ENCODE peak calls at places on chromosomes 6 and 20, in nine cellular contexts. Q is breast epithelium, O is adrenal gland, S is PC-9, T is fibroblast of pulmonary artery, I is left ventricle myocardium inferior, U is mammary epithelial cell, L is epithelial cell of esophagus, M is cardiac fibroblast. V is an unnamed sample.

GRCh38 chr6:158018851-158019361 is 37.2 kb downstream of the SYNJ2 start:
- DNase-seq in Q (no peak), O (peak), S (no peak), T (peak), I (peak), U (no peak), L (no peak), M (peak), V (peak)

GRCh38 chr6:88810089-88810488 is 153.3 kb downstream of the RNGTT start:
- DNase-seq in Q (no peak), O (no peak), S (no peak), T (no peak), I (no peak), U (no peak), L (no peak), M (no peak), V (no peak)

GRCh38 chr6:97218912-97219311 is 64.1 kb downstream of the MMS22L start:
- DNase-seq in Q (no peak), O (no peak), S (no peak), T (no peak), I (no peak), U (no peak), L (no peak), M (no peak), V (no peak)

GRCh38 chr20:40849456-40849855 is 160.4 kb upstream of the MAFB start:
- DNase-seq in Q (no peak), O (no peak), S (no peak), T (no peak), I (no peak), U (no peak), L (no peak), M (no peak), V (no peak)

GRCh38 chr6:158799051-158799792 is 19.9 kb downstream of the EZR start:
- DNase-seq in Q (no peak), O (peak), S (no peak), T (peak), I (no peak), U (no peak), L (peak), M (peak), V (peak)

GRCh38 chr6:193773-194310 is 98.4 kb upstream of the DUSP22 start:
- DNase-seq in Q (no peak), O (no peak), S (no peak), T (no peak), I (no peak), U (no peak), L (no peak), M (no peak), V (no peak)

GRCh38 chr20:18692453-18692852 is 104.6 kb downstream of the DTD1 start:
- DNase-seq in Q (no peak), O (peak), S (no peak), T (no peak), I (no peak), U (no peak), L (peak), M (peak), V (no peak)

GRCh38 chr20:31824554-31825313 is 5.6 kb downstream of the MYLK2 start:
- DNase-seq in Q (no peak), O (no peak), S (no peak), T (no peak), I (no peak), U (no peak), L (no peak), M (no peak), V (no peak)

GRCh38 chr6:158631678-158632537 is 12.6 kb downstream of the DYNLT1 start:
- DNase-seq in Q (no peak), O (peak), S (peak), T (peak), I (peak), U (peak), L (peak), M (peak), V (no peak)

GRCh38 chr6:38852215-38852614 is 137.1 kb downstream of the DNAH8 start:
- DNase-seq in Q (no peak), O (no peak), S (no peak), T (no peak), I (no peak), U (no peak), L (no peak), M (no peak), V (no peak)

GRCh38 chr6:74826318-74826717 is 379.5 kb downstream of the COL12A1 start:
- DNase-seq in Q (no peak), O (no peak), S (no peak), T (no peak), I (no peak), U (no peak), L (no peak), M (peak), V (no peak)

GRCh38 chr6:31922942-31923341 is 4.6 kb upstream of the C2 start:
- DNase-seq in Q (no peak), O (no peak), S (no peak), T (peak), I (no peak), U (no peak), L (no peak), M (no peak), V (no peak)

GRCh38 chr20:38800882-38801281 is 4.6 kb upstream of the PPP1R16B start:
- DNase-seq in Q (no peak), O (no peak), S (no peak), T (no peak), I (no peak), U (no peak), L (no peak), M (no peak), V (no peak)

GRCh38 chr20:54680872-54681297 is 205.5 kb downstream of the DOK5 start:
- DNase-seq in Q (no peak), O (peak), S (peak), T (peak), I (no peak), U (peak), L (peak), M (peak), V (peak)

GRCh38 chr6:25689966-25690365 is 38.0 kb downstream of the SCGN start:
- DNase-seq in Q (no peak), O (no peak), S (no peak), T (no peak), I (no peak), U (peak), L (peak), M (no peak), V (no peak)

GRCh38 chr6:20706293-20707165 is 172.3 kb downstream of the CDKAL1 start:
- DNase-seq in Q (no peak), O (no peak), S (no peak), T (peak), I (no peak), U (peak), L (peak), M (peak), V (no peak)

GRCh38 chr6:44674226-44675155 is 287.0 kb downstream of the CDC5L start:
- DNase-seq in Q (no peak), O (no peak), S (peak), T (no peak), I (no peak), U (peak), L (peak), M (no peak), V (no peak)

GRCh38 chr20:21229163-21229562 is 74.0 kb upstream of the XRN2 start:
- DNase-seq in Q (no peak), O (peak), S (no peak), T (no peak), I (no peak), U (no peak), L (peak), M (peak), V (no peak)

GRCh38 chr20:39040116-39040515 is 78.0 kb downstream of the DHX35 start:
- DNase-seq in Q (no peak), O (no peak), S (no peak), T (no peak), I (no peak), U (no peak), L (no peak), M (no peak), V (no peak)

GRCh38 chr6:17881085-17881883 is 106.2 kb downstream of the KIF13A start:
- DNase-seq in Q (no peak), O (no peak), S (no peak), T (no peak), I (peak), U (no peak), L (no peak), M (no peak), V (no peak)

GRCh38 chr20:40651121-40651520 is 37.9 kb downstream of the MAFB start:
- DNase-seq in Q (no peak), O (no peak), S (no peak), T (peak), I (no peak), U (peak), L (peak), M (peak), V (no peak)

GRCh38 chr6:138417493-138418117 is 13.6 kb downstream of the HEBP2 start:
- DNase-seq in Q (no peak), O (no peak), S (no peak), T (no peak), I (no peak), U (no peak), L (no peak), M (no peak), V (no peak)

GRCh38 chr6:118468682-118469465 is 79.2 kb upstream of the PLN start:
- DNase-seq in Q (no peak), O (peak), S (no peak), T (peak), I (no peak), U (peak), L (peak), M (peak), V (no peak)

GRCh38 chr6:134495203-134495892 is 177.4 kb upstream of the SGK1 start:
- DNase-seq in Q (no peak), O (no peak), S (no peak), T (no peak), I (no peak), U (no peak), L (no peak), M (no peak), V (no peak)

GRCh38 chr6:37288247-37288646 is 30.3 kb upstream of the TMEM217 start:
- DNase-seq in Q (no peak), O (peak), S (no peak), T (no peak), I (no peak), U (no peak), L (no peak), M (no peak), V (no peak)

GRCh38 chr20:15236812-15237211 is 899.4 kb upstream of the FLRT3 start:
- DNase-seq in Q (no peak), O (peak), S (peak), T (peak), I (no peak), U (peak), L (peak), M (peak), V (peak)

GRCh38 chr6:72894091-72894490 is 272.2 kb downstream of the KCNQ5 start:
- DNase-seq in Q (no peak), O (no peak), S (no peak), T (no peak), I (no peak), U (peak), L (peak), M (no peak), V (no peak)

GRCh38 chr6:107811591-107812218 is 12.4 kb downstream of the SCML4 start:
- DNase-seq in Q (no peak), O (no peak), S (no peak), T (peak), I (no peak), U (peak), L (peak), M (peak), V (no peak)

GRCh38 chr6:32967151-32968091 is 973 bp upstream of the BRD2 start:
- DNase-seq in Q (no peak), O (no peak), S (peak), T (peak), I (no peak), U (peak), L (peak), M (peak), V (no peak)

GRCh38 chr6:168404560-168404959 is 36.4 kb upstream of the SMOC2 start:
- DNase-seq in Q (no peak), O (no peak), S (no peak), T (no peak), I (no peak), U (no peak), L (no peak), M (no peak), V (no peak)

GRCh38 chr20:31981784-31982183 is 13.8 kb downstream of the XKR7 start:
- DNase-seq in Q (no peak), O (no peak), S (no peak), T (no peak), I (no peak), U (no peak), L (no peak), M (no peak), V (no peak)

GRCh38 chr20:2871555-2872303 is 1.6 kb upstream of the PTPRA start:
- DNase-seq in Q (no peak), O (no peak), S (no peak), T (no peak), I (no peak), U (no peak), L (no peak), M (peak), V (no peak)

GRCh38 chr20:56924976-56925695 is 296.0 kb downstream of the TFAP2C start:
- DNase-seq in Q (no peak), O (no peak), S (no peak), T (no peak), I (no peak), U (no peak), L (peak), M (no peak), V (no peak)

DNA sequence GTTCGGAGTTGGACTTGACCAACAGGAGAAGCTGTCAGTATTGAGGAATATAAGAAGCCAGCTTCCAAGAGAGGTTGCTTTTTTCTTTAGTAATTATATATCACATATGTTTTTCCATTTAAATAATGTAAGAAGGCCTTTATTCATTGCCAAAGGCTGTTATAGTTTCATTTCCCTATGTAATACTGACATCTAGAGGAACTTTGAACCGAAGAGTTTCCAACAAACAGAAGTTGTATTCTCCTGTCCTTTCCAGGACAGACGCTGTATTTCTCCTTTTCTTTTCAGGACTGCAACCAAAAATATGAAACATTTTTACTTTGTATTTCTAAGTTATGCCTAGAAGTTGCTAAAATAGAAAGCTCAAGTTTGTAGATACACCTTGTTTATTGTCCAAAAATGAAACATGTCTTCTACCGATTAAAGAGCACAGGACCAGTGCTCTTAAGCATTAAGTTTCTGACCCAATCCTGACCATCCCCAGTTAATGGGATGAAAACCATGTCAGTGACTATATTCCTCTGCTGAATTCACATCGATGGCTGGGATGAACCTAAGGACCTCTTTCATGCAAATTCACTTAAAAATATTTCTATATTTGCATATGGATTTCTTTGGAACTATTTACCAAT is 55.1 kb downstream of the MYLK4 start:
- DNase-seq in Q (no peak), O (no peak), S (no peak), T (peak), I (no peak), U (peak), L (peak), M (peak), V (no peak)
- TF ChIP-seq CTCF in Q (peak), O (peak), S (peak), T (peak), I (peak), U (peak), L (peak), M (peak), V (peak)

GRCh38 chr6:156791261-156791850 is 14.2 kb downstream of the ARID1B start:
- DNase-seq in Q (no peak), O (no peak), S (no peak), T (peak), I (no peak), U (peak), L (peak), M (peak), V (peak)
- H3K4me3 ChIP-seq in Q (no peak), O (no peak), S (no peak), T (no peak), I (peak), U (peak), L (no peak), M (no peak), V (no peak)

GRCh38 chr6:142329486-142330113 is 27.8 kb downstream of the ADGRG6 start:
- DNase-seq in Q (no peak), O (no peak), S (no peak), T (no peak), I (no peak), U (no peak), L (peak), M (no peak), V (no peak)

GRCh38 chr6:142333431-142333830 is 31.6 kb downstream of the ADGRG6 start:
- DNase-seq in Q (no peak), O (no peak), S (no peak), T (no peak), I (no peak), U (no peak), L (no peak), M (no peak), V (no peak)

GRCh38 chr6:142331075-142331551 is 29.3 kb downstream of the ADGRG6 start:
- DNase-seq in Q (no peak), O (no peak), S (no peak), T (peak), I (no peak), U (peak), L (peak), M (peak), V (no peak)

GRCh38 chr6:142332393-142333080 is 30.7 kb downstream of the ADGRG6 start:
- DNase-seq in Q (no peak), O (no peak), S (no peak), T (no peak), I (no peak), U (no peak), L (no peak), M (no peak), V (no peak)

DNA sequence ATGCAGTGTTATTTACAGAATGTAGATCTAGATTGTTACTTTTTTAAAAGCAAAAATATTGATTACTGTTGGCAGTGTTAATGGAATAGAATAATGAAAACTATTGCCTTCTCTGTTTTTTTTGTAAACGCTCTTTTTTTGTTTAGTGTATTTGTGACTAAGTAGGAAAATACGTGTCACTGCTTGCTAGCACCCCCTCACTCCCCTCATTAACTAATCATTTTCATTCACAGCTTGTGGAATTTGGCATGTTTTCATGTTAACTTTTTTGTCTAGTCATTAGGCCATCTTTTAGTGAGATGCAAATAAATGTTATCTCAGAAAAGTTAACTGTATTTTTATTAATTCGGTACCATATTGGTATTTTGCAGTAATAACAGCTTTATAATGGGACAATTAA is 29.8 kb downstream of the ADGRG6 start:
- DNase-seq in Q (no peak), O (no peak), S (no peak), T (no peak), I (no peak), U (no peak), L (peak), M (no peak), V (no peak)
- TF ChIP-seq CTCF in Q (no peak), O (no peak), S (no peak), T (no peak), I (no peak), U (no peak), L (no peak), M (no peak), V (no peak)

GRCh38 chr6:149483302-149483701 is 1.5 kb downstream of the ZC3H12D start:
- DNase-seq in Q (no peak), O (no peak), S (no peak), T (no peak), I (no peak), U (no peak), L (no peak), M (no peak), V (no peak)
- H3K4me3 ChIP-seq in Q (no peak), O (no peak), S (no peak), T (no peak), I (peak), U (no peak), L (no peak), M (no peak), V (no peak)

GRCh38 chr6:119966484-119966883 is 616.9 kb upstream of the MAN1A1 start:
- DNase-seq in Q (no peak), O (no peak), S (no peak), T (no peak), I (no peak), U (no peak), L (peak), M (no peak), V (no peak)
- TF ChIP-seq CTCF in Q (no peak), O (no peak), S (peak), T (no peak), I (no peak), U (peak), L (no peak), M (no peak), V (peak)

V was measured in retinal pigment epithelial cell.